ENCODE peak calls at places on chromosomes 6 and 20, in eight cellular contexts. E is lower leg skin, M is IMR-90, L is A549, N is esophagus squamous epithelium, I is K562, H is ovary, X is tibial nerve. Z is an unnamed sample.

GRCh38 chr6:108133594-108134179 is 32.1 kb upstream of the NR2E1 start:
- DNase-seq in X (no peak), I (peak), H (peak), E (peak), L (peak), M (peak), N (no peak), Z (peak)

GRCh38 chr6:65999288-65999791 is 292.3 kb upstream of the EYS start:
- DNase-seq in H (peak), N (no peak), M (no peak), X (no peak), L (no peak), E (no peak), I (no peak), Z (no peak)

GRCh38 chr6:106431972-106432371 is 71.5 kb downstream of the CRYBG1 start:
- DNase-seq in X (no peak), H (no peak), L (no peak), N (no peak), E (no peak), I (no peak), M (no peak), Z (no peak)

GRCh38 chr20:61387204-61387958 is 135.3 kb downstream of the CDH4 start:
- DNase-seq in M (peak), I (peak), E (no peak), N (no peak), H (no peak), L (peak), X (no peak), Z (no peak)

GRCh38 chr20:31838646-31839292 is 6.6 kb downstream of the FOXS1 start:
- DNase-seq in N (no peak), I (no peak), H (no peak), X (no peak), E (no peak), M (no peak), L (peak), Z (no peak)

GRCh38 chr6:167832497-167833395 is 6.0 kb downstream of the AFDN start:
- DNase-seq in X (no peak), I (no peak), E (no peak), H (no peak), M (peak), L (no peak), N (no peak), Z (no peak)

GRCh38 chr20:62578294-62578897 is 63.9 kb upstream of the SLCO4A1 start:
- DNase-seq in H (no peak), L (peak), I (peak), E (no peak), M (no peak), X (no peak), N (no peak), Z (no peak)

GRCh38 chr20:15612746-15613145 is 960.5 kb downstream of the KIF16B start:
- DNase-seq in I (no peak), X (no peak), M (no peak), N (no peak), E (no peak), H (no peak), L (no peak), Z (no peak)

GRCh38 chr6:109087661-109088264 is 6.9 kb downstream of the SESN1 start:
- DNase-seq in X (no peak), I (no peak), E (no peak), H (no peak), L (no peak), N (no peak), M (no peak), Z (no peak)

GRCh38 chr6:7819641-7820040 is 90.9 kb downstream of the TXNDC5 start:
- DNase-seq in X (no peak), E (no peak), I (no peak), H (no peak), N (no peak), M (peak), L (no peak), Z (no peak)

GRCh38 chr20:50762435-50763201 is 31.2 kb downstream of the PARD6B start:
- DNase-seq in L (peak), X (no peak), N (no peak), M (peak), I (no peak), E (peak), H (peak), Z (no peak)

GRCh38 chr6:7787137-7787575 is 61.3 kb downstream of the BMP6 start:
- DNase-seq in L (no peak), E (no peak), I (no peak), N (no peak), X (no peak), H (peak), M (peak), Z (no peak)

GRCh38 chr6:101393291-101394251 is at the start of gene GRIK2:
- DNase-seq in M (peak), E (peak), I (peak), L (no peak), X (no peak), N (no peak), H (no peak), Z (peak)

GRCh38 chr6:139278190-139278589 is 13.6 kb downstream of the TXLNB start:
- DNase-seq in H (no peak), N (no peak), X (no peak), M (peak), L (no peak), I (no peak), E (no peak), Z (no peak)

GRCh38 chr6:56510984-56511531 is 131.6 kb downstream of the DST start:
- DNase-seq in X (no peak), I (peak), M (peak), L (no peak), N (no peak), H (no peak), E (no peak), Z (no peak)

GRCh38 chr6:38871745-38872568 is 156.8 kb downstream of the DNAH8 start:
- DNase-seq in X (peak), H (no peak), E (no peak), N (no peak), L (peak), I (peak), M (peak), Z (peak)

GRCh38 chr6:42269553-42269952 is 51.9 kb upstream of the MRPS10 start:
- DNase-seq in N (no peak), E (peak), L (no peak), H (no peak), I (no peak), X (no peak), M (no peak), Z (no peak)

GRCh38 chr20:23193985-23194384 is 107.9 kb upstream of the CD93 start:
- DNase-seq in E (no peak), M (no peak), I (no peak), N (no peak), L (no peak), H (no peak), X (no peak), Z (no peak)

GRCh38 chr6:151551223-151551857 is 57.5 kb downstream of the CCDC170 start:
- DNase-seq in M (no peak), I (no peak), L (no peak), E (no peak), H (no peak), N (no peak), X (no peak), Z (no peak)

GRCh38 chr20:35575958-35576357 is 34.1 kb downstream of the ERGIC3 start:
- DNase-seq in I (no peak), E (no peak), N (no peak), L (no peak), H (no peak), M (no peak), X (no peak), Z (peak)

GRCh38 chr20:63626424-63627128 is at the start of gene GMEB2:
- DNase-seq in E (peak), H (peak), N (no peak), X (peak), L (no peak), M (no peak), I (peak), Z (peak)

GRCh38 chr20:33674294-33675126 is at the start of gene NECAB3:
- DNase-seq in X (peak), E (peak), L (peak), N (no peak), M (peak), I (peak), H (peak), Z (peak)

GRCh38 chr6:27726620-27727023 is 185.6 kb downstream of the OR2B2 start:
- DNase-seq in I (no peak), L (peak), X (no peak), E (no peak), N (no peak), H (no peak), M (peak), Z (no peak)

GRCh38 chr20:62159835-62160234 is 16.3 kb downstream of the SS18L1 start:
- DNase-seq in X (no peak), N (no peak), L (no peak), E (no peak), H (no peak), M (peak), I (no peak), Z (no peak)

GRCh38 chr20:46277602-46278001 is 30.7 kb downstream of the CDH22 start:
- DNase-seq in E (no peak), M (no peak), I (peak), X (no peak), N (no peak), L (no peak), H (no peak), Z (no peak)

GRCh38 chr20:11274137-11274536 is 600.3 kb upstream of the JAG1 start:
- DNase-seq in N (no peak), E (no peak), H (peak), M (peak), I (no peak), X (no peak), L (peak), Z (peak)

GRCh38 chr20:57256908-57257307 is 9.5 kb downstream of the BMP7 start:
- DNase-seq in X (no peak), I (no peak), N (no peak), M (no peak), E (no peak), H (no peak), L (no peak), Z (no peak)

GRCh38 chr6:157514659-157515496 is 133.9 kb downstream of the ZDHHC14 start:
- DNase-seq in X (no peak), L (peak), M (peak), I (peak), H (no peak), E (no peak), N (no peak), Z (no peak)

GRCh38 chr20:667351-668034 is 8.1 kb downstream of the SCRT2 start:
- DNase-seq in M (peak), L (peak), N (no peak), I (peak), X (peak), H (no peak), E (no peak), Z (peak)

GRCh38 chr20:64165866-64166600 is 1.8 kb downstream of the MYT1 start:
- DNase-seq in L (no peak), E (no peak), N (no peak), H (no peak), M (no peak), X (no peak), I (no peak), Z (no peak)

GRCh38 chr6:159693894-159694545 is 979 bp upstream of the SOD2 start:
- DNase-seq in N (no peak), L (no peak), M (peak), H (peak), I (peak), X (no peak), E (no peak), Z (no peak)

GRCh38 chr20:47319517-47320252 is 36.8 kb downstream of the ZMYND8 start:
- DNase-seq in I (no peak), M (peak), H (peak), L (no peak), N (no peak), X (no peak), E (peak), Z (peak)

GRCh38 chr20:37158248-37158647 is 20.9 kb upstream of the RPN2 start:
- DNase-seq in X (no peak), E (no peak), N (no peak), I (no peak), H (no peak), M (no peak), L (no peak), Z (no peak)
- TF ChIP-seq CTCF in X (no peak), E (no peak), N (no peak), I (no peak), H (no peak), M (no peak), L (no peak), Z (no peak)

DNA sequence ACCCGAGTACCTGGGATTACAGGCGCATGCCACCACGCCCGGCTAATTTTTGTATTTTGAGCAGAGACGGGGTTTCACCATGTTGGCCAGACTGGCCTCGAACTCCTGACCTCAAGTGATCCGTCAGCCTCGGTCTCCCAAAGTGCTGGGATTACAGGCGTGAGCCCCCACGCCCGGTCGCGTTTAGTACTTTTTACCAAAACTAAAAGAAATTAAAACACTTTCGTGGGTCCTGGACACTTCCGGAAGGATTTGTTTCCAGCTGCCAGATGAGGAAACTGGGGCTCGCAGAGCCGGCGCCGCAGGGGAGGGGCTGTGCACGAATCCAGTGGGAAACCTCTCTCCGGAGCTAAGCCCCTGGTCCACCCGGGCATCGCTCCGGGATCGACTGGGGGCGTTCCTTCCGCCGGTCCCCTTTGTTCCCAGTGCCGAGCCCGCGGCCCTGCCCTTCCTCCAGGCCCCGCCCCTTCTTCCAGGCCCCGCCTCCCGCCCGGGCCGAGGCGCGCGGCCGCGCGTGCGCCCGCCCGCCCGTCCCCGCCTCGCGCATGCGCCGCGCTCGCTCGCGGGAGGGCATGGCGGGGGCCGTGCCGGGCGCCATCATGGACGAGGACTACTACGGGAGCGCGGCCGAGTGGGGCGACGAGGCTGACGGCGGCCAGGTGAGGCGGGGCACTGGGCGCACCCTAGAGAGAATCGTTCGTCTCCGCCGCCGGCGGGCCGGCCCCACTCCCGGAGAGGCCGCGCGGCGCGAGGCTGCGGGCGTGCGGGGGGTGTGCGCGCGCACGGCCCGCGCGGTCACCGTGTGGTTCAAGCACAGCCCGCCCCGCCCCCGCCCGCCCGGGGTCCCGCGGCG is at the start of gene NELFCD:
- DNase-seq in I (peak), N (no peak), L (peak), X (peak), E (peak), M (peak), H (peak), Z (peak)
- TF ChIP-seq POLR2A in I (peak), N (peak), L (peak), X (peak), E (no peak), M (peak), H (peak), Z (peak)

DNA sequence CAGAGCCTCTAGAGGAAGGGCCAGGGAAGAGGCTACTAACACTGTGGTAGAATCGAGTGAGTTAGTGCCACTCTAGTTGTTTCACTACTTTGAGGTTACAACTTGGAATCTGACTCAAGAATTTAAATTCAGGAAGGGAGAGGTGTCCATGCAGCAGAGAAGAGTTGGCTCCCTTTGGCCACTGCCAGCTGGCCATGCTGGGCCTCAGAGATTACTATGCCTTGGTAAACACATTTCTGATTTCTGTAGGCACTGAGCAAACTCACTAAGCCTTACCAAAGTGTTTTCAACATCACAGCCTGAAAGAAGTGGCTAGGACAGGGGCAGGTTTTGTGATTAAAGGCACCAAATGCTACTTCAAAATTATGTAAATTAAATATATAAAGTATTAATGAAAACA is 61.9 kb downstream of the ZHX3 start:
- DNase-seq in L (no peak), H (no peak), E (no peak), I (no peak), M (no peak), N (no peak), X (no peak), Z (no peak)
- TF ChIP-seq CTCF in L (no peak), H (no peak), E (no peak), I (no peak), M (no peak), N (no peak), X (no peak), Z (no peak)

DNA sequence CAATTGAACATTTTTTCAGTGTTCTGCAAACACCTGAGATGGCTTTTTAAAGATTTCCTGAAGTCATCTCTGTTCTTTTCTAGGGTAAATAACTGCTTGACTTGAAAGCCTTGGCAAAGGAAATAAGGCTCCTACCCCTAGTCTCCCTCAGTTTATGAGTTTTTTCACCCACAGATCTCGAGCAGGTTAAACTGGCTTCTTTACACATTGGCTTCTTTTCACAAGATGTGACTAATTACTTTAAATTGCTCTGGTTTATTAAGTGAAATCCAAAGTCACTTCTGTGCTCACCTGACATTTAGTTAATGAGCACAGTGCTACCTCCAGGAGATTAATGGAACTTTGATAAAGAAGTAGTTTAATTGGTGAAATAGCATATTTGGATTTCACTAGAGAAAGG is 33.2 kb downstream of the SOX4 start:
- DNase-seq in L (no peak), X (no peak), E (no peak), I (no peak), M (no peak), H (no peak), N (no peak), Z (no peak)
- TF ChIP-seq POLR2A in L (no peak), X (no peak), E (no peak), I (no peak), M (no peak), H (no peak), N (no peak), Z (no peak)

GRCh38 chr6:25880601-25881000 is 6.6 kb upstream of the SLC17A3 start:
- DNase-seq in L (no peak), E (no peak), N (no peak), H (no peak), M (no peak), X (no peak), I (no peak), Z (no peak)

GRCh38 chr6:25883536-25883935 is 9.5 kb upstream of the SLC17A3 start:
- DNase-seq in M (no peak), I (no peak), X (no peak), N (no peak), L (no peak), H (no peak), E (no peak), Z (no peak)

GRCh38 chr6:25878721-25879322 is 4.8 kb upstream of the SLC17A3 start:
- DNase-seq in X (no peak), I (no peak), E (no peak), N (no peak), H (no peak), M (no peak), L (no peak), Z (no peak)

GRCh38 chr6:25883991-25884390 is 9.9 kb upstream of the SLC17A3 start:
- DNase-seq in H (no peak), M (peak), E (no peak), X (no peak), I (no peak), L (peak), N (no peak), Z (no peak)

DNA sequence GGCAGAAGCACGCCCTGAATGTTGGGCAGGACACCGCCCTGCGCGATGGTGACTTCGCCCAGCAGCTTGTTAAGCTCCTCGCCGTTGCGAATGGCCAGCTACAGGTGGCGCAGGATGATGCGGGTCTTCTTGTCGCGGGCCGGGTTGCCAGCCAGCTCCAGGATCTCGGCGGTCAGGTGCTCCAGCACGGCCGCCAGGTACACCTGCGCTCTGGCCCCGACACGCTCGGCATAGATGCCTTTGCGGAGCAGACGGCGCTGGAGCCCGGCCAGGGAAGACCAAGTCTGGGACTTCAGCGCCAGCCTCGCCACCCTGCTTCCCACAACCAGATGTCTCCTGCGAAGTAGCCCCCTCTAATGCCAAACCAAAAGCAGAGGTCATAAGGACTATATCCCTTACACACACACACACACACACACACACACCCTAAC is 8.0 kb upstream of the SLC17A3 start:
- DNase-seq in M (no peak), N (no peak), I (no peak), E (no peak), L (peak), H (peak), X (no peak), Z (peak)
- TF ChIP-seq CTCF in M (no peak), N (no peak), I (peak), E (no peak), L (peak), H (no peak), X (no peak), Z (no peak)

GRCh38 chr6:37171970-37172812 is 2.2 kb downstream of the PIM1 start:
- DNase-seq in I (peak), M (peak), E (peak), X (peak), N (peak), L (peak), H (peak), Z (peak)
- TF ChIP-seq POLR2A in I (peak), M (peak), E (no peak), X (no peak), N (no peak), L (no peak), H (peak), Z (peak)

DNA sequence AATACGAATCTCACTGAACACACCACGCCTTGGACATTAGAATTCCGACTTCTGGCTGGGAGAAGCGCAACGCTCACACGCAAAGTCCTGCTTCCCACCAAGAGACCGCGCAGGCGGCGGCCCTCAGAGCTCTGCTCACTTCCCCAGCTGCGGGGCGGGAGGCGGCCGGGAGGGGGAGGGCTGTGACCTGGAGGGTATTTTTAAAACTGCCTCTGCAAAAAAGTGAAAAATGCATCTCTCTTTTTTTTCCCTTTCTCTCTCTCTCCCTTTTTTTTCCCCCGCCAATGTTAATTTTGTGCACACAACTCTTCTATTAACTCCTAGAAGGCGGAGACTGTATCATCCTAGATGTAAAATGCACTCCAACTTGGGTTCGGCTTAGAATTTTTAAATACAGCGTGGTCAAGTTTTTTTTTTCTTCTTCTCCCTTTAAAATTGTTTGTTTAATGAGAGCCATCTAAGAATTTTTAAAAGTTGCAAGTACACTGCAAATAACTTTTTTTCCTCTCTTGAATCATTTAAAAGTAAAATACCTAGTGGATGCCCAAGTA is 66.4 kb downstream of the STX11 start:
- DNase-seq in M (no peak), N (peak), E (no peak), X (no peak), I (peak), H (no peak), L (no peak), Z (no peak)
- TF ChIP-seq CTCF in M (peak), N (no peak), E (no peak), X (no peak), I (peak), H (no peak), L (no peak), Z (peak)